ENCODE peak calls at places on chromosomes 7 and 10, in nine cellular contexts. A, T, R, W, B, O, F, Z and X are unnamed samples.

GRCh38 chr7:135710417-135711138 is 17.4 kb downstream of the SLC13A4 start:
- DNase-seq in A (no peak), T (no peak), R (no peak), W (no peak), B (no peak), O (no peak), F (no peak), Z (no peak), X (no peak)

GRCh38 chr7:4255336-4255735 is 426.8 kb upstream of the FOXK1 start:
- DNase-seq in A (no peak), T (no peak), R (no peak), W (no peak), B (no peak), O (no peak), F (no peak), Z (no peak), X (no peak)

GRCh38 chr7:155836216-155837125 is 24.2 kb upstream of the SHH start:
- DNase-seq in A (no peak), T (no peak), R (no peak), W (no peak), B (peak), O (no peak), F (no peak), Z (no peak), X (no peak)

GRCh38 chr10:6579904-6580278 is at the start of gene PRKCQ:
- DNase-seq in A (peak), T (peak), R (no peak), W (peak), B (peak), O (no peak), F (peak), Z (peak), X (no peak)

GRCh38 chr7:151128144-151128543 is 39.4 kb downstream of the GBX1 start:
- DNase-seq in A (no peak), T (no peak), R (no peak), W (no peak), B (no peak), O (no peak), F (no peak), Z (no peak), X (no peak)

GRCh38 chr10:6347391-6347951 is 144.7 kb downstream of the PFKFB3 start:
- DNase-seq in A (peak), T (peak), R (no peak), W (peak), B (no peak), O (no peak), F (no peak), Z (no peak), X (no peak)

GRCh38 chr7:80675090-80675489 is 36.6 kb downstream of the CD36 start:
- DNase-seq in A (no peak), T (no peak), R (no peak), W (no peak), B (no peak), O (no peak), F (no peak), Z (no peak), X (no peak)

GRCh38 chr10:120012566-120012965 is 120.0 kb downstream of the SEC23IP start:
- DNase-seq in A (peak), T (peak), R (no peak), W (no peak), B (no peak), O (no peak), F (no peak), Z (no peak), X (no peak)

GRCh38 chr7:16880469-16881034 is 1.2 kb downstream of the AGR3 start:
- DNase-seq in A (no peak), T (no peak), R (no peak), W (no peak), B (no peak), O (no peak), F (no peak), Z (no peak), X (no peak)

GRCh38 chr7:146492017-146492416 is 375.4 kb downstream of the CNTNAP2 start:
- DNase-seq in A (no peak), T (no peak), R (no peak), W (no peak), B (no peak), O (no peak), F (no peak), Z (no peak), X (no peak)

GRCh38 chr10:118569241-118569881 is 26.1 kb downstream of the PRLHR start:
- DNase-seq in A (peak), T (peak), R (peak), W (peak), B (no peak), O (peak), F (peak), Z (no peak), X (no peak)

GRCh38 chr7:35849158-35849831 is 48.4 kb downstream of the SEPTIN7 start:
- DNase-seq in A (peak), T (peak), R (no peak), W (peak), B (no peak), O (peak), F (peak), Z (no peak), X (no peak)

GRCh38 chr7:21572914-21573313 is 30.1 kb downstream of the DNAH11 start:
- DNase-seq in A (no peak), T (no peak), R (no peak), W (no peak), B (no peak), O (no peak), F (no peak), Z (no peak), X (no peak)

GRCh38 chr7:101743241-101743994 is 74.0 kb upstream of the CUX1 start:
- DNase-seq in A (peak), T (peak), R (peak), W (peak), B (peak), O (peak), F (peak), Z (peak), X (peak)

GRCh38 chr7:134364619-134365037 is 47.9 kb upstream of the SLC35B4 start:
- DNase-seq in A (peak), T (peak), R (no peak), W (peak), B (no peak), O (peak), F (peak), Z (no peak), X (no peak)

GRCh38 chr10:79018591-79019011 is 50.2 kb upstream of the ZMIZ1 start:
- DNase-seq in A (no peak), T (peak), R (peak), W (peak), B (peak), O (no peak), F (peak), Z (no peak), X (no peak)

GRCh38 chr10:18238875-18239485 is 98.8 kb downstream of the CACNB2 start:
- DNase-seq in A (peak), T (peak), R (no peak), W (peak), B (no peak), O (peak), F (peak), Z (peak), X (no peak)

GRCh38 chr10:14879801-14880193 is 1.1 kb downstream of the SUV39H2 start:
- DNase-seq in A (no peak), T (no peak), R (no peak), W (no peak), B (no peak), O (no peak), F (no peak), Z (no peak), X (no peak)

GRCh38 chr7:2980406-2981102 is 63.1 kb downstream of the CARD11 start:
- DNase-seq in A (no peak), T (no peak), R (no peak), W (no peak), B (no peak), O (no peak), F (no peak), Z (no peak), X (no peak)

GRCh38 chr10:47384148-47384921 is at the start of gene ZNF488:
- DNase-seq in A (peak), T (peak), R (peak), W (peak), B (peak), O (peak), F (peak), Z (peak), X (no peak)

GRCh38 chr7:87058739-87059524 is 522 bp downstream of the ELAPOR2 start:
- DNase-seq in A (no peak), T (no peak), R (no peak), W (no peak), B (peak), O (no peak), F (no peak), Z (peak), X (no peak)

GRCh38 chr10:79060641-79061255 is 8.0 kb upstream of the ZMIZ1 start:
- DNase-seq in A (no peak), T (no peak), R (peak), W (no peak), B (peak), O (no peak), F (no peak), Z (no peak), X (peak)

GRCh38 chr10:120580651-120581259 is 123.7 kb downstream of the PLPP4 start:
- DNase-seq in A (no peak), T (no peak), R (no peak), W (no peak), B (no peak), O (no peak), F (no peak), Z (no peak), X (no peak)

GRCh38 chr7:151676759-151677158 is 157.1 kb upstream of the RHEB start:
- DNase-seq in A (no peak), T (no peak), R (no peak), W (no peak), B (peak), O (no peak), F (no peak), Z (no peak), X (no peak)

GRCh38 chr7:149713731-149714068 is 59.7 kb downstream of the ZNF467 start:
- DNase-seq in A (no peak), T (no peak), R (no peak), W (no peak), B (no peak), O (no peak), F (no peak), Z (no peak), X (no peak)

GRCh38 chr7:132311747-132312146 is 264.5 kb downstream of the PLXNA4 start:
- DNase-seq in A (no peak), T (no peak), R (no peak), W (no peak), B (no peak), O (no peak), F (no peak), Z (no peak), X (no peak)

GRCh38 chr7:98470131-98470985 is 69.5 kb upstream of the BAIAP2L1 start:
- DNase-seq in A (no peak), T (no peak), R (no peak), W (no peak), B (no peak), O (no peak), F (no peak), Z (peak), X (no peak)

GRCh38 chr10:73529089-73529832 is 33.4 kb upstream of the PPP3CB start:
- DNase-seq in A (peak), T (peak), R (peak), W (peak), B (no peak), O (peak), F (peak), Z (peak), X (no peak)

GRCh38 chr7:93284908-93285307 is 52.7 kb downstream of the VPS50 start:
- DNase-seq in A (no peak), T (peak), R (no peak), W (no peak), B (no peak), O (no peak), F (no peak), Z (no peak), X (no peak)

GRCh38 chr7:100825760-100826545 is 1.4 kb downstream of the EPHB4 start:
- DNase-seq in A (peak), T (peak), R (peak), W (peak), B (no peak), O (peak), F (peak), Z (peak), X (no peak)

GRCh38 chr7:111561659-111561908 is 708 bp downstream of the IMMP2L start:
- DNase-seq in A (no peak), T (no peak), R (no peak), W (no peak), B (no peak), O (no peak), F (no peak), Z (no peak), X (no peak)

GRCh38 chr10:77865585-77866324 is 60.8 kb downstream of the DLG5 start:
- DNase-seq in A (no peak), T (no peak), R (no peak), W (no peak), B (no peak), O (no peak), F (no peak), Z (no peak), X (no peak)

GRCh38 chr10:12241810-12242529 is 46.0 kb downstream of the CDC123 start:
- DNase-seq in A (no peak), T (peak), R (no peak), W (no peak), B (peak), O (peak), F (peak), Z (no peak), X (peak)

GRCh38 chr10:132185601-132186487 is 904 bp upstream of the DPYSL4 start:
- DNase-seq in A (peak), T (peak), R (no peak), W (peak), B (no peak), O (no peak), F (peak), Z (peak), X (no peak)

DNA sequence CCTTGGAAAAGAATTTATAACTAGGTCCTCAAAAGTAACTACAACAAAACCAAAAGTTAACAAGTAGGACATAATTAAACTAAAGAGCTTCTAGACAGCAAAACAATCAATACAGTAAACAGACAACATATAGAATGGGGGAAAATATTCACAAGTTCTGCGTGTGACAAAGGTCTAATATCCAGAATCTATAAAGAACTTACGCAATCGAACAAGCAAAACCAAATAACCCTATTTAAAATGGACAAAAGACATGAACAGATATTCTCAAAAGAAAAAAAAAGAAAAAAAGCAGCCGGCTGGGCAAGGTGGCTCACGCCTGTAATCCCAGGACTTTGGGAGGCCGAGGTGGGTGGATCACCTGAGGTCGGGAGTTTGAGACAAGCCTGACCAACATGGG is 33.8 kb upstream of the AMPH start:
- DNase-seq in A (no peak), T (no peak), R (no peak), W (no peak), B (no peak), O (no peak), F (no peak), Z (no peak), X (no peak)
- TF ChIP-seq CTCF in A (no peak), T (no peak), R (no peak), W (no peak), B (no peak), O (no peak), F (no peak), Z (no peak), X (no peak)

GRCh38 chr10:102225646-102226541 is at the start of gene ELOVL3:
- DNase-seq in A (peak), T (peak), R (peak), W (peak), B (peak), O (peak), F (peak), Z (peak), X (peak)
- H3K4me3 ChIP-seq in A (no peak), T (peak), R (peak), W (peak), B (no peak), O (peak), F (peak), Z (peak), X (peak)

GRCh38 chr10:114181971-114182370 is 2.8 kb downstream of the TDRD1 start:
- DNase-seq in A (no peak), T (no peak), R (peak), W (no peak), B (no peak), O (no peak), F (no peak), Z (no peak), X (no peak)
- TF ChIP-seq CTCF in A (no peak), T (no peak), R (no peak), W (no peak), B (no peak), O (no peak), F (no peak), Z (no peak), X (no peak)

GRCh38 chr7:108165726-108166125 is 35.6 kb upstream of the LAMB4 start:
- DNase-seq in A (no peak), T (no peak), R (no peak), W (no peak), B (no peak), O (no peak), F (peak), Z (no peak), X (no peak)

GRCh38 chr7:108164946-108165345 is 34.8 kb upstream of the LAMB4 start:
- DNase-seq in A (no peak), T (no peak), R (no peak), W (no peak), B (no peak), O (no peak), F (no peak), Z (no peak), X (no peak)

GRCh38 chr7:108166687-108167086 is 36.5 kb upstream of the LAMB4 start:
- DNase-seq in A (no peak), T (no peak), R (no peak), W (no peak), B (no peak), O (no peak), F (no peak), Z (no peak), X (no peak)

GRCh38 chr7:108170251-108170650 is 40.1 kb upstream of the LAMB4 start:
- DNase-seq in A (no peak), T (no peak), R (no peak), W (no peak), B (no peak), O (no peak), F (no peak), Z (no peak), X (no peak)

GRCh38 chr7:108167460-108167859 is 37.3 kb upstream of the LAMB4 start:
- DNase-seq in A (no peak), T (peak), R (no peak), W (peak), B (no peak), O (peak), F (peak), Z (no peak), X (no peak)
- H3K4me3 ChIP-seq in A (no peak), T (peak), R (no peak), W (peak), B (no peak), O (peak), F (peak), Z (no peak), X (no peak)

DNA sequence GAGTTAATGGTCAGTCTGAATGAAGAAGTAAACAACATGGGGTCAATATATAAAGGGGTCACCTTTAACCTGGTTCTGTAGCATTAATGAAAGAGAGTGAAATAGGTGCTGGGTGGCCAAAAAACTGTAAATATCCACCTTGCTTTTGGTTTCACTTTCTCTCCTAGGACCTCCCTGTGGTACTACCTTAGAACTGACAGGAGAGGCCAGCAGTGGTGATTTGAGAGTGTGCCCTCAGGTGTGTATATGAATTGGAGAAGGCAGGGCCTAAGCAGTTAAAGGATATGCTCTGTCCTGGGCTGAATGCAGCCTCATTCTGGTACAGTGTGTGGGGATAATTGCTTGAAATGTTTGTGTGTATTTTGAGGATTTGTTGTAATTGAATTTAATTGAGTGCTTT is 62.0 kb downstream of the BBS9 start:
- DNase-seq in A (no peak), T (no peak), R (no peak), W (no peak), B (no peak), O (no peak), F (no peak), Z (no peak), X (no peak)
- TF ChIP-seq CTCF in A (no peak), T (no peak), R (no peak), W (no peak), B (no peak), O (no peak), F (no peak), Z (no peak), X (no peak)

GRCh38 chr10:4134701-4135100 is 349.7 kb upstream of the KLF6 start:
- DNase-seq in A (no peak), T (no peak), R (no peak), W (no peak), B (no peak), O (no peak), F (no peak), Z (no peak), X (no peak)

GRCh38 chr10:4130685-4131084 is 345.7 kb upstream of the KLF6 start:
- DNase-seq in A (no peak), T (no peak), R (no peak), W (no peak), B (no peak), O (no peak), F (no peak), Z (no peak), X (no peak)

GRCh38 chr10:4131407-4132215 is 346.6 kb upstream of the KLF6 start:
- DNase-seq in A (peak), T (peak), R (no peak), W (peak), B (no peak), O (peak), F (peak), Z (no peak), X (no peak)

GRCh38 chr10:4129866-4130455 is 345.0 kb upstream of the KLF6 start:
- DNase-seq in A (no peak), T (no peak), R (no peak), W (no peak), B (no peak), O (no peak), F (no peak), Z (no peak), X (no peak)

GRCh38 chr10:4132216-4132556 is 347.2 kb upstream of the KLF6 start:
- DNase-seq in A (no peak), T (no peak), R (no peak), W (no peak), B (no peak), O (no peak), F (no peak), Z (no peak), X (no peak)
- H3K4me3 ChIP-seq in A (no peak), T (no peak), R (no peak), W (peak), B (no peak), O (no peak), F (no peak), Z (no peak), X (no peak)

GRCh38 chr10:55410415-55410885 is 609.4 kb upstream of the PCDH15 start:
- DNase-seq in A (no peak), T (no peak), R (peak), W (peak), B (peak), O (peak), F (peak), Z (peak), X (peak)
- TF ChIP-seq CTCF in A (no peak), T (no peak), R (no peak), W (peak), B (no peak), O (no peak), F (no peak), Z (no peak), X (no peak)

DNA sequence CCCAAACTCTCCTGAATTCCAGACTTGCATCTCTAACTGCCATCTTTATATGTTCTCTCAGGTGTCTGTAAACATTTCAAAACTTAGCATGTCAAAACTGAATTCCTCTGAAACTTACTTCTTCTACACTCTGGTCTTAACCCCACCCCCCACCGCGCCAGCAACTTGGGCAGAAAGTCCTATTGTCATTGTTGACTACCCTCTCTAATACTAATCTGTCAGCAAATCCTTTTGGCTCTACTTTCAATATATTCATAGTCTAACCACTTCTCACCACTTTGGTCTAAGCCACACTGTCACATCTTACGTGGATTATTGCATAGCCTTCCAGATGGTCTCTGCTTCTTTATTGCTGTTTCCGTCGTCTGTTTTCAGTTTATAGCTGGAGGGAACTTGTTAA is 86.6 kb downstream of the AHCYL2 start:
- DNase-seq in A (no peak), T (no peak), R (no peak), W (no peak), B (no peak), O (no peak), F (no peak), Z (no peak), X (no peak)
- H3K4me3 ChIP-seq in A (no peak), T (no peak), R (no peak), W (no peak), B (no peak), O (no peak), F (no peak), Z (no peak), X (no peak)